ENCODE peak calls at places on chromosomes 4 and X, in five cellular contexts. One of them, this sample, is unnamed. For H3K4me1, the result is how much of the 10 kb centered on the place peaks cover.

GRCh38 chrX:49754238-49754857 is 58.6 kb upstream of the PAGE1 start:
- ATAC-seq in K562: peak
- ATAC-seq in upper lobe of left lung: no peak
- ATAC-seq in Panc1: peak
- ATAC-seq in HepG2: peak
- ATAC-seq in this sample: no peak

GRCh38 chrX:997631-998137 is 214.8 kb downstream of the CRLF2 start:
- ATAC-seq in Panc1: no peak
- ATAC-seq in K562: no peak
- ATAC-seq in HepG2: no peak
- ATAC-seq in upper lobe of left lung: no peak
- ATAC-seq in this sample: no peak

GRCh38 chr4:89134775-89135319 is 23.5 kb downstream of the TIGD2 start:
- ATAC-seq in K562: no peak
- ATAC-seq in Panc1: no peak
- ATAC-seq in HepG2: no peak
- ATAC-seq in upper lobe of left lung: peak
- ATAC-seq in this sample: no peak

GRCh38 chrX:31209005-31209612 is 137.3 kb upstream of the FTHL17 start:
- ATAC-seq in Panc1: peak
- ATAC-seq in HepG2: no peak
- ATAC-seq in K562: no peak
- ATAC-seq in upper lobe of left lung: no peak
- ATAC-seq in this sample: no peak

GRCh38 chrX:115560211-115560977 is 580 bp upstream of the PLS3 start:
- ATAC-seq in Panc1: peak
- ATAC-seq in upper lobe of left lung: peak
- ATAC-seq in K562: no peak
- ATAC-seq in HepG2: peak
- ATAC-seq in this sample: peak

GRCh38 chr4:34791224-34791623 is 1453.1 kb downstream of the ARAP2 start:
- ATAC-seq in HepG2: no peak
- ATAC-seq in K562: no peak
- ATAC-seq in Panc1: no peak
- ATAC-seq in upper lobe of left lung: no peak
- ATAC-seq in this sample: no peak

GRCh38 chr4:109847896-109848442 is at the start of gene LRIT3:
- ATAC-seq in K562: no peak
- ATAC-seq in HepG2: no peak
- ATAC-seq in Panc1: no peak
- ATAC-seq in upper lobe of left lung: no peak
- ATAC-seq in this sample: no peak

GRCh38 chr4:10160280-10160856 is 43.8 kb upstream of the WDR1 start:
- ATAC-seq in upper lobe of left lung: no peak
- ATAC-seq in K562: peak
- ATAC-seq in HepG2: peak
- ATAC-seq in Panc1: no peak
- ATAC-seq in this sample: no peak

GRCh38 chrX:40061871-40062524 is 35.8 kb downstream of the BCOR start:
- ATAC-seq in K562: no peak
- ATAC-seq in upper lobe of left lung: no peak
- ATAC-seq in HepG2: no peak
- ATAC-seq in Panc1: no peak
- ATAC-seq in this sample: no peak

GRCh38 chr4:136651278-136651667 is 881.0 kb downstream of the PCDH18 start:
- ATAC-seq in K562: no peak
- ATAC-seq in upper lobe of left lung: no peak
- ATAC-seq in HepG2: no peak
- ATAC-seq in Panc1: no peak
- ATAC-seq in this sample: no peak

GRCh38 chr4:86918539-86919072 is 16.2 kb upstream of the AFF1 start:
- ATAC-seq in HepG2: peak
- ATAC-seq in Panc1: peak
- ATAC-seq in upper lobe of left lung: no peak
- ATAC-seq in K562: peak
- ATAC-seq in this sample: no peak

GRCh38 chrX:30620980-30621716 is 32.1 kb upstream of the GK start:
- ATAC-seq in HepG2: no peak
- ATAC-seq in Panc1: no peak
- ATAC-seq in K562: peak
- ATAC-seq in upper lobe of left lung: peak
- ATAC-seq in this sample: peak

GRCh38 chr4:106329027-106329618 is 12.8 kb downstream of the AIMP1 start:
- ATAC-seq in upper lobe of left lung: peak
- ATAC-seq in Panc1: peak
- ATAC-seq in K562: peak
- ATAC-seq in HepG2: peak
- ATAC-seq in this sample: no peak

GRCh38 chr4:82458729-82459128 is 28.3 kb downstream of the ENOPH1 start:
- ATAC-seq in K562: no peak
- ATAC-seq in Panc1: no peak
- ATAC-seq in HepG2: no peak
- ATAC-seq in upper lobe of left lung: no peak
- ATAC-seq in this sample: no peak

GRCh38 chr4:176856421-176856820 is 63.7 kb upstream of the VEGFC start:
- ATAC-seq in HepG2: no peak
- ATAC-seq in upper lobe of left lung: no peak
- ATAC-seq in Panc1: no peak
- ATAC-seq in K562: no peak
- ATAC-seq in this sample: no peak

GRCh38 chrX:124010157-124010556 is 48.7 kb downstream of the STAG2 start:
- ATAC-seq in K562: no peak
- ATAC-seq in HepG2: no peak
- ATAC-seq in Panc1: no peak
- ATAC-seq in upper lobe of left lung: no peak
- ATAC-seq in this sample: no peak

GRCh38 chr4:102438873-102439614 is 62.1 kb upstream of the NFKB1 start:
- ATAC-seq in HepG2: no peak
- ATAC-seq in Panc1: no peak
- ATAC-seq in K562: peak
- ATAC-seq in upper lobe of left lung: peak
- ATAC-seq in this sample: peak

GRCh38 chr4:161252520-161253141 is 911.2 kb downstream of the FSTL5 start:
- ATAC-seq in K562: no peak
- ATAC-seq in upper lobe of left lung: peak
- ATAC-seq in HepG2: peak
- ATAC-seq in Panc1: no peak
- ATAC-seq in this sample: no peak

GRCh38 chr4:87054900-87055299 is 120.1 kb downstream of the AFF1 start:
- ATAC-seq in upper lobe of left lung: no peak
- ATAC-seq in K562: no peak
- ATAC-seq in Panc1: no peak
- ATAC-seq in HepG2: no peak
- ATAC-seq in this sample: peak

GRCh38 chr4:2322227-2322626 is 60.3 kb upstream of the MXD4 start:
- ATAC-seq in K562: no peak
- ATAC-seq in Panc1: peak
- ATAC-seq in upper lobe of left lung: no peak
- ATAC-seq in HepG2: no peak
- ATAC-seq in this sample: no peak

GRCh38 chr4:8220661-8221446 is 21.8 kb downstream of the SH3TC1 start:
- ATAC-seq in upper lobe of left lung: peak
- ATAC-seq in K562: no peak
- ATAC-seq in HepG2: no peak
- ATAC-seq in Panc1: no peak
- ATAC-seq in this sample: no peak

GRCh38 chr4:141789716-141790115 is 153.3 kb downstream of the IL15 start:
- ATAC-seq in Panc1: no peak
- ATAC-seq in upper lobe of left lung: no peak
- ATAC-seq in HepG2: no peak
- ATAC-seq in K562: no peak
- ATAC-seq in this sample: no peak

GRCh38 chrX:966396-967070 is 245.9 kb downstream of the CRLF2 start:
- ATAC-seq in Panc1: no peak
- ATAC-seq in K562: no peak
- ATAC-seq in HepG2: no peak
- ATAC-seq in upper lobe of left lung: no peak
- ATAC-seq in this sample: no peak

GRCh38 chr4:10128761-10129160 is 12.2 kb upstream of the WDR1 start:
- ATAC-seq in HepG2: no peak
- ATAC-seq in upper lobe of left lung: no peak
- ATAC-seq in K562: no peak
- ATAC-seq in Panc1: no peak
- ATAC-seq in this sample: no peak

GRCh38 chr4:54971474-54971950 is 153.9 kb downstream of the KDR start:
- ATAC-seq in upper lobe of left lung: peak
- ATAC-seq in HepG2: peak
- ATAC-seq in K562: peak
- ATAC-seq in Panc1: peak
- ATAC-seq in this sample: peak

GRCh38 chrX:130055103-130055502 is 55.2 kb downstream of the ELF4 start:
- ATAC-seq in upper lobe of left lung: peak
- ATAC-seq in K562: no peak
- ATAC-seq in Panc1: peak
- ATAC-seq in HepG2: no peak
- ATAC-seq in this sample: peak

GRCh38 chr4:43781125-43781524 is 667.5 kb downstream of the KCTD8 start:
- ATAC-seq in K562: no peak
- ATAC-seq in upper lobe of left lung: no peak
- ATAC-seq in HepG2: no peak
- ATAC-seq in Panc1: no peak
- ATAC-seq in this sample: no peak

GRCh38 chr4:43778187-43778915 is 670.3 kb downstream of the KCTD8 start:
- ATAC-seq in upper lobe of left lung: no peak
- ATAC-seq in Panc1: no peak
- ATAC-seq in HepG2: no peak
- ATAC-seq in K562: no peak
- ATAC-seq in this sample: no peak

GRCh38 chr4:43776371-43776770 is 672.2 kb downstream of the KCTD8 start:
- ATAC-seq in Panc1: no peak
- ATAC-seq in upper lobe of left lung: no peak
- ATAC-seq in K562: no peak
- ATAC-seq in HepG2: no peak
- ATAC-seq in this sample: no peak
- TF ChIP-seq CTCF in Panc1: no peak
- TF ChIP-seq CTCF in upper lobe of left lung: no peak
- TF ChIP-seq CTCF in K562: no peak
- TF ChIP-seq CTCF in HepG2: no peak
- TF ChIP-seq CTCF in this sample: no peak

GRCh38 chr4:76641351-76641750 is 206.3 kb downstream of the SHROOM3 start:
- ATAC-seq in Panc1: no peak
- ATAC-seq in HepG2: no peak
- ATAC-seq in K562: no peak
- ATAC-seq in upper lobe of left lung: no peak
- ATAC-seq in this sample: no peak
- H3K4me1 ChIP-seq in Panc1: under half
- H3K4me1 ChIP-seq in HepG2: under half
- H3K4me1 ChIP-seq in K562: under half
- H3K4me1 ChIP-seq in upper lobe of left lung: under half
- H3K4me1 ChIP-seq in this sample: under half

GRCh38 chrX:145623453-145623852 is 194.2 kb upstream of the SLITRK2 start:
- ATAC-seq in upper lobe of left lung: no peak
- ATAC-seq in Panc1: no peak
- ATAC-seq in HepG2: no peak
- ATAC-seq in K562: no peak
- ATAC-seq in this sample: no peak

GRCh38 chrX:145620666-145621065 is 197.0 kb upstream of the SLITRK2 start:
- ATAC-seq in K562: no peak
- ATAC-seq in HepG2: no peak
- ATAC-seq in upper lobe of left lung: no peak
- ATAC-seq in Panc1: no peak
- ATAC-seq in this sample: no peak
- TF ChIP-seq POLR2AphosphoS5 in K562: no peak
- TF ChIP-seq POLR2AphosphoS5 in HepG2: no peak
- TF ChIP-seq POLR2AphosphoS5 in upper lobe of left lung: no peak
- TF ChIP-seq POLR2AphosphoS5 in Panc1: no peak
- TF ChIP-seq POLR2AphosphoS5 in this sample: no peak

GRCh38 chr4:154545689-154546088 is 4.5 kb downstream of the PLRG1 start:
- ATAC-seq in upper lobe of left lung: no peak
- ATAC-seq in HepG2: no peak
- ATAC-seq in K562: no peak
- ATAC-seq in Panc1: no peak
- ATAC-seq in this sample: no peak

GRCh38 chr4:154551872-154552686 is 1.9 kb upstream of the PLRG1 start:
- ATAC-seq in Panc1: peak
- ATAC-seq in K562: peak
- ATAC-seq in HepG2: peak
- ATAC-seq in upper lobe of left lung: peak
- ATAC-seq in this sample: peak

DNA sequence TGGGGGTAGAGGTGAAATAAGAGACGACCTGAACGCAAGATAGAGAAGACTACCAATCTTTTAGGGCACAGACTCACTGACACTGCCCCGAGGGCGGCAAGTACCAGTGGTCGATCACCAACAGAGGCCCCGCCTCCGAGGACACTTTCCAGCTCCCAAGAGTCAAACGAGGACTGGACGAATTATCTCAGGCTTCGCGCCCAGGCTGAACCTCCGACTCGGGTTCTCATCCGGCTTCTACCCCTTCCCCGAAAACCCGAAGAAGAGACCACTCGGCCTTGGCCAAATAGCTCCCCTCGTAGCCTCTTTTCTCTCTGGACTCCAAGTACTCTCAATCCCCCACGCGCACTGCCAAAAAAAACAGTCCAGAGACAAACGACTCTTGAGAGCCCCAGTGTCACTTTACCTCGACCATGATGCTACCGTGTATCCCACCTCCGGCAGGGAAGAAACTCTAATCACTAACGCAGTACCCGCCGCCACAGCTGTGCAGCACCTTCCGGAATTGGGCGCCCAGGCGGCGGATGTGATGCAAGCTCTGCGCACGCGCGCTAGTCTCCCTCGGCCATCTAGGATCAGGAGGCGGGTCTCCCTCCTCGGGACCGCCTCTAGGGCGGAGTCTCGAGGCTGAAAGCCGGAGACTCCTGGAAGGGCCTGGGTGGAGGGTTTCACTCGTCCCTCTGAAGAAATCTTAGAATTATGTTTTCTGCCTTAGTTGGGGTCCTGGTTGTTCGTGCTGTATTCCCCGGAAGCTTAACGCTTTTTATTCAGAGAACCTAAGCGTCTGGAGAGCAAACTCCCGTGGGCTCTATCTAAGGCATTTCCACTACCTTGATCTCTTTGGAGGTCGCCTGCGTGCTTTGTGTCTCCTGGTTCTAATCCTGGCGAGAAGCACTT is at the start of gene PLRG1:
- ATAC-seq in Panc1: peak
- ATAC-seq in upper lobe of left lung: peak
- ATAC-seq in K562: peak
- ATAC-seq in HepG2: peak
- ATAC-seq in this sample: peak
- TF ChIP-seq CTCF in Panc1: no peak
- TF ChIP-seq CTCF in upper lobe of left lung: peak
- TF ChIP-seq CTCF in K562: no peak
- TF ChIP-seq CTCF in HepG2: no peak
- TF ChIP-seq CTCF in this sample: peak

GRCh38 chr4:144582975-144583374 is 63.0 kb upstream of the HHIP start:
- ATAC-seq in HepG2: peak
- ATAC-seq in upper lobe of left lung: peak
- ATAC-seq in K562: no peak
- ATAC-seq in Panc1: no peak
- ATAC-seq in this sample: no peak
- H3K4me1 ChIP-seq in HepG2: under half
- H3K4me1 ChIP-seq in upper lobe of left lung: under half
- H3K4me1 ChIP-seq in K562: under half
- H3K4me1 ChIP-seq in Panc1: under half
- H3K4me1 ChIP-seq in this sample: under half